ENCODE peak calls at places on chromosome 13, in nine cellular contexts. E, K, P, J, X, M, O, G and D are unnamed samples.
A peak's percentile ranks its signal among the peaks of the same experiment; 100 is the strongest.

GRCh38 chr13:100423375-100423774 is 165.2 kb downstream of the GGACT start:
- DNase-seq in G (peak; percentile 26), E (no peak), M (no peak), J (peak; percentile 39), P (no peak), X (peak; percentile 36), O (no peak), K (no peak), D (peak; percentile 50)

GRCh38 chr13:51000576-51001260 is 91.1 kb downstream of the RNASEH2B start:
- DNase-seq in J (peak; percentile 80), G (peak; percentile 59), X (peak; percentile 12), K (no peak), O (peak; percentile 91), M (peak; percentile 79), E (peak; percentile 68), P (peak; percentile 21), D (peak; percentile 82)

GRCh38 chr13:21402586-21403307 is 56.4 kb downstream of the ZDHHC20 start:
- DNase-seq in O (peak; percentile 11), M (no peak), K (no peak), X (peak; percentile 60), G (peak; percentile 30), P (no peak), E (no peak), J (peak; percentile 38), D (peak; percentile 22)

GRCh38 chr13:103386341-103386740 is 320.1 kb upstream of the SLC10A2 start:
- DNase-seq in O (peak; percentile 85), X (peak; percentile 2), G (peak; percentile 45), E (no peak), J (peak; percentile 56), P (no peak), K (no peak), M (no peak), D (peak; percentile 67)

GRCh38 chr13:80086304-80086721 is 254.6 kb downstream of the SPRY2 start:
- DNase-seq in P (peak; percentile 40), X (no peak), O (peak; percentile 2), G (no peak), K (no peak), E (no peak), M (no peak), J (no peak), D (peak; percentile 41)

GRCh38 chr13:113022391-113023216 is 53.6 kb downstream of the MCF2L start:
- DNase-seq in E (no peak), K (no peak), X (no peak), M (no peak), P (no peak), O (peak; percentile 32), G (peak; percentile 8), J (no peak), D (no peak)

GRCh38 chr13:45257638-45258338 is 56.9 kb upstream of the KCTD4 start:
- DNase-seq in K (no peak), M (no peak), J (no peak), O (no peak), E (no peak), G (no peak), P (no peak), X (no peak), D (no peak)

GRCh38 chr13:33634526-33635111 is 183.3 kb upstream of the RFC3 start:
- DNase-seq in P (no peak), X (peak; percentile 52), G (peak; percentile 55), O (peak; percentile 43), E (no peak), K (peak; percentile 36), J (peak; percentile 52), M (no peak), D (peak; percentile 17)

GRCh38 chr13:95704510-95704909 is 27.6 kb downstream of the DNAJC3 start:
- DNase-seq in P (no peak), O (no peak), M (no peak), G (no peak), E (no peak), K (no peak), J (peak; percentile 12), X (no peak), D (peak; percentile 62)

GRCh38 chr13:96952592-96952991 is 41.7 kb downstream of the OXGR1 start:
- DNase-seq in G (no peak), E (no peak), P (no peak), O (no peak), K (no peak), M (no peak), J (no peak), X (no peak), D (no peak)

GRCh38 chr13:108779308-108779707 is 149.9 kb downstream of the MYO16 start:
- DNase-seq in X (no peak), E (no peak), O (no peak), M (no peak), J (no peak), G (no peak), K (no peak), P (no peak), D (no peak)

GRCh38 chr13:108213946-108214345 is 1.4 kb downstream of the LIG4 start:
- DNase-seq in P (no peak), J (peak; percentile 20), X (no peak), E (no peak), O (peak; percentile 44), G (no peak), M (no peak), K (no peak), D (peak; percentile 11)

GRCh38 chr13:24605923-24606372 is 74.3 kb upstream of the ATP12A start:
- DNase-seq in P (no peak), K (no peak), E (no peak), J (peak; percentile 31), O (peak; percentile 35), X (peak; percentile 56), M (no peak), G (peak; percentile 44), D (peak; percentile 43)

GRCh38 chr13:73040968-73041580 is 17.7 kb upstream of the KLF5 start:
- DNase-seq in E (no peak), X (peak; percentile 86), K (no peak), P (peak; percentile 61), G (no peak), O (no peak), M (no peak), J (no peak), D (no peak)

GRCh38 chr13:40982772-40983171 is 36.3 kb downstream of the ELF1 start:
- DNase-seq in J (peak; percentile 59), G (peak; percentile 96), X (peak; percentile 83), E (no peak), P (peak; percentile 71), M (peak; percentile 62), O (peak; percentile 22), K (no peak), D (no peak)

GRCh38 chr13:113791226-113791625 is 32.2 kb downstream of the TMEM255B start:
- DNase-seq in P (no peak), M (no peak), K (no peak), O (no peak), X (no peak), E (no peak), G (no peak), J (no peak), D (no peak)

GRCh38 chr13:60662595-60662994 is 265.6 kb downstream of the TDRD3 start:
- DNase-seq in M (no peak), G (no peak), J (no peak), K (no peak), O (no peak), E (no peak), P (no peak), X (no peak), D (no peak)

GRCh38 chr13:40534456-40534855 is 132.0 kb downstream of the FOXO1 start:
- DNase-seq in E (no peak), J (peak; percentile 26), M (no peak), O (no peak), P (no peak), X (peak; percentile 61), G (peak; percentile 26), K (no peak), D (peak; percentile 35)

GRCh38 chr13:38755792-38756191 is 68.9 kb downstream of the FREM2 start:
- DNase-seq in J (no peak), K (no peak), M (no peak), G (no peak), O (no peak), E (peak; percentile 91), P (no peak), X (no peak), D (no peak)

GRCh38 chr13:37960427-37960826 is 90.9 kb upstream of the TRPC4 start:
- DNase-seq in X (no peak), P (no peak), K (no peak), E (no peak), G (peak; percentile 3), J (no peak), M (no peak), O (no peak), D (no peak)

GRCh38 chr13:113454936-113455335 is 1.6 kb upstream of the ADPRHL1 start:
- DNase-seq in O (no peak), M (no peak), P (no peak), K (no peak), J (no peak), X (no peak), E (peak; percentile 13), G (no peak), D (no peak)

GRCh38 chr13:29254971-29255370 is 340.5 kb downstream of the SLC7A1 start:
- DNase-seq in X (no peak), P (no peak), K (no peak), E (no peak), G (no peak), J (no peak), O (no peak), M (no peak), D (no peak)

GRCh38 chr13:23876265-23876664 is 12.9 kb downstream of the MIPEP start:
- DNase-seq in O (peak; percentile 20), J (peak; percentile 46), E (no peak), K (no peak), M (no peak), G (peak; percentile 38), X (no peak), P (peak; percentile 42), D (peak; percentile 16)

GRCh38 chr13:74132152-74132767 is 1.9 kb downstream of the KLF12 start:
- DNase-seq in X (no peak), M (no peak), K (no peak), P (peak; percentile 28), J (peak; percentile 34), E (no peak), O (peak; percentile 49), G (peak; percentile 46), D (peak; percentile 62)